ENCODE peak calls at places on chromosomes 12 and 14, in seven cellular contexts. E is cardiac muscle cell, O is ascending aorta, S is lower leg skin, V is fibroblast of pulmonary artery, U is hepatocyte, N is endothelial cell. J is an unnamed sample.

GRCh38 chr14:105165134-105165704 is 3.4 kb downstream of the JAG2 start:
- DNase-seq in E (no peak), O (no peak), S (no peak), V (no peak), U (no peak), N (no peak), J (no peak)

GRCh38 chr12:93786669-93787397 is 109.7 kb downstream of the CRADD start:
- DNase-seq in E (no peak), O (no peak), S (no peak), V (no peak), U (no peak), N (no peak), J (no peak)

GRCh38 chr12:122023339-122024131 is 1.9 kb downstream of the BCL7A start:
- DNase-seq in E (peak; percentile 70), O (peak; percentile 24), S (peak; percentile 95), V (peak; percentile 68), U (peak; percentile 66), N (peak; percentile 23), J (peak; percentile 70)

GRCh38 chr14:55221186-55221585 is 29.8 kb upstream of the DLGAP5 start:
- DNase-seq in E (peak; percentile 61), O (no peak), S (no peak), V (peak; percentile 67), U (no peak), N (no peak), J (no peak)

GRCh38 chr14:105911006-105911847 is 384.8 kb downstream of the TMEM121 start:
- DNase-seq in E (no peak), O (no peak), S (no peak), V (no peak), U (no peak), N (no peak), J (no peak)

GRCh38 chr14:102280376-102280962 is 24.5 kb downstream of the MOK start:
- DNase-seq in E (peak; percentile 97), O (no peak), S (peak; percentile 15), V (peak; percentile 99), U (no peak), N (no peak), J (no peak)

GRCh38 chr12:65637774-65638173 is 186.5 kb upstream of the HMGA2 start:
- DNase-seq in E (no peak), O (no peak), S (no peak), V (peak; percentile 56), U (no peak), N (no peak), J (no peak)

GRCh38 chr14:89067293-89067972 is 243.0 kb downstream of the TTC8 start:
- DNase-seq in E (no peak), O (no peak), S (no peak), V (no peak), U (no peak), N (no peak), J (no peak)

GRCh38 chr14:56482306-56482705 is 97.3 kb upstream of the TMEM260 start:
- DNase-seq in E (peak; percentile 46), O (no peak), S (no peak), V (peak; percentile 57), U (peak; percentile 22), N (peak; percentile 47), J (no peak)

GRCh38 chr12:126582231-126582630 is 1517.0 kb downstream of the AACS start:
- DNase-seq in E (no peak), O (no peak), S (no peak), V (peak; percentile 33), U (peak; percentile 61), N (no peak), J (no peak)

GRCh38 chr14:91509083-91509877 is 830 bp downstream of the PPP4R3A start:
- DNase-seq in E (peak; percentile 13), O (no peak), S (peak; percentile 92), V (no peak), U (peak; percentile 54), N (peak; percentile 24), J (peak; percentile 41)

GRCh38 chr14:98510392-98510791 is 761.6 kb downstream of the BCL11B start:
- DNase-seq in E (no peak), O (no peak), S (no peak), V (no peak), U (no peak), N (no peak), J (no peak)

GRCh38 chr12:102322254-102322653 is 124.6 kb upstream of the PMCH start:
- DNase-seq in E (no peak), O (no peak), S (no peak), V (no peak), U (no peak), N (no peak), J (no peak)

GRCh38 chr12:54977857-54978256 is 6.7 kb downstream of the TESPA1 start:
- DNase-seq in E (no peak), O (no peak), S (no peak), V (no peak), U (no peak), N (no peak), J (no peak)

GRCh38 chr14:98731286-98731685 is 540.7 kb downstream of the BCL11B start:
- DNase-seq in E (no peak), O (no peak), S (no peak), V (no peak), U (no peak), N (no peak), J (no peak)

GRCh38 chr14:101026341-101026740 is 122.8 kb upstream of the RTL1 start:
- DNase-seq in E (no peak), O (no peak), S (peak; percentile 63), V (no peak), U (no peak), N (no peak), J (no peak)

GRCh38 chr14:68190032-68190431 is 370.5 kb downstream of the RAD51B start:
- DNase-seq in E (no peak), O (no peak), S (no peak), V (no peak), U (no peak), N (no peak), J (no peak)

GRCh38 chr12:108995370-108995992 is 25.4 kb downstream of the SVOP start:
- DNase-seq in E (no peak), O (no peak), S (no peak), V (no peak), U (no peak), N (no peak), J (no peak)

GRCh38 chr12:54616933-54617535 is 17.7 kb downstream of the LACRT start:
- DNase-seq in E (no peak), O (no peak), S (peak; percentile 39), V (no peak), U (no peak), N (no peak), J (no peak)

GRCh38 chr14:105173901-105174894 is 5.6 kb upstream of the JAG2 start:
- DNase-seq in E (no peak), O (no peak), S (no peak), V (no peak), U (no peak), N (no peak), J (no peak)

GRCh38 chr14:94396628-94397210 is 8.3 kb upstream of the SERPINA1 start:
- DNase-seq in E (no peak), O (no peak), S (no peak), V (no peak), U (no peak), N (no peak), J (no peak)

GRCh38 chr12:29796823-29797263 is 13.1 kb upstream of the TMTC1 start:
- DNase-seq in E (peak; percentile 90), O (no peak), S (no peak), V (peak; percentile 94), U (peak; percentile 60), N (no peak), J (no peak)

GRCh38 chr12:108839011-108839889 is 18.1 kb downstream of the SSH1 start:
- DNase-seq in E (peak; percentile 73), O (peak; percentile 72), S (peak; percentile 91), V (peak; percentile 89), U (no peak), N (no peak), J (no peak)

GRCh38 chr14:101228949-101229541 is 325.5 kb upstream of the RTL1 start:
- DNase-seq in E (no peak), O (no peak), S (peak; percentile 70), V (no peak), U (no peak), N (no peak), J (no peak)

GRCh38 chr14:53668861-53669260 is 287.8 kb downstream of the BMP4 start:
- DNase-seq in E (peak; percentile 41), O (no peak), S (no peak), V (peak; percentile 5), U (no peak), N (no peak), J (no peak)

DNA sequence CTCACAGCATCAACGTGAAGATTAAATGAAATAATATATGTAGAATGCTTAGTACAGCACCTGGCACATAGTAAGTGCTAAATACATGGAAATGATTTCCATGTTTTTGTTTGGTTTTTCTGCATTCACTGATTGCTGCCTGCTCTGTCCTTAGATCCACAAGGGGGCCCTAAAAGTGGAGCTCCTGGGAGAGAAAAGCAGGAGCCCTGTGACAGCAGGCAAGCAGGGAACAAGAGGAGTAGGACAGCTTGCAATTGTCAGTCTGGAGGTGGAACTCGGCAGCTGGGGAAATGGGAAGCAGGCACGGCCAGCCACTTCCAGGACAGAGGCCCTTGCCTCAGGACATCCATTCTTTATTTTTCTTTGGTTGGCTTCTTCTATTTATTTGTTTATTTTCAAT is 292.9 kb downstream of the BMP4 start:
- DNase-seq in E (peak; percentile 46), O (no peak), S (no peak), V (peak; percentile 40), U (peak; percentile 54), N (peak; percentile 29), J (no peak)
- TF ChIP-seq CTCF in E (peak; percentile 46), O (no peak), S (no peak), V (peak; percentile 57), U (peak; percentile 52), N (no peak), J (no peak)

GRCh38 chr12:69421548-69421947 is 48.6 kb upstream of the FRS2 start:
- DNase-seq in E (no peak), O (no peak), S (no peak), V (no peak), U (no peak), N (no peak), J (no peak)
- TF ChIP-seq CTCF in E (no peak), O (no peak), S (no peak), V (no peak), U (no peak), N (no peak), J (no peak)

DNA sequence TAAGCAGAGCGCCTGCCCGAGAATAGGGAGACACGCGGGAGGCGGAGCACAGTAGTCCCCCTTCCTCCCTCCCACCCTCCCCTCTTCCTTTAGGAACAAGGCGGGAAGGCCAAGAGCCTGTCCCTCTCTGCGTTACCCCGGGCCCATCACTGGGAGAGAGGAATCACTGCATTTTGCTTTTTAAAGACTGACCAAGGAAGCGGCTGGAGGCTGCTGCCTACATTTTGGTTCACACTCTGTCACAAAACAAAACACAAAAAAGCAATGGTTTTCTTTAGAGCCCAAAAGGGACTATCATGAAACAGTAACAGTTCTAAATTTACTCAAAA is 19.8 kb downstream of the STX2 start:
- DNase-seq in E (no peak), O (no peak), S (no peak), V (no peak), U (no peak), N (no peak), J (no peak)
- TF ChIP-seq CTCF in E (no peak), O (peak; percentile 31), S (no peak), V (no peak), U (no peak), N (peak; percentile 14), J (no peak)

DNA sequence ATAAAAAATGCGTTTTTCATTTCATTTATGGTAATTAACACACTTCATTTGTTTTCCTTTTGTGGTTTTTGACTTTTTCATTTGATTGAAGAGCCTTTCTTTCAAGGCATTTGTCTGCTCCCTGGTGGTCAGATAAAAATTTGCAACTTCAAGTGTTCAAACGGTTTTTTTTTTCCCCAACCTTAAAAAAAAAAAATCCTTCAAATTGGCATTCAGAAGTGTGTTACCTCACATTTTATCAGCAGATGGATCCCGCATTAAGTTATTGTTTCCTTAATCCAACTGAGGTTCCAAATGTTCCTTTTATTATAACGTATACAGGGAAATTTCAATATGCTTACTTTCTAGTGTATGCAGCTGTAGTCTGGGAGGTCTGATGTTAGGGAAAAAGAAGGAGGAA is 47.2 kb downstream of the MYF5 start:
- DNase-seq in E (peak; percentile 73), O (no peak), S (no peak), V (peak; percentile 77), U (peak; percentile 66), N (peak; percentile 34), J (no peak)
- TF ChIP-seq CTCF in E (peak; percentile 58), O (peak; percentile 59), S (no peak), V (peak; percentile 57), U (peak; percentile 73), N (peak; percentile 88), J (peak; percentile 8)